ENCODE peak calls at places on chromosomes 1 and 21, in nine cellular contexts. Z is M059J; R is T follicular helper cell; M is T-helper 1 cell; D is hypothalamus; K is WTC11; I is IMR-90; Q is stimulated activated CD4-positive, alpha-beta T cell treated with anti-CD3 and anti-CD28 coated beads, Interleukin-1b, Interleukin-23, amount 100 ng/mL, for 4 hours; L is activated CD8-positive, alpha-beta memory T cell treated with anti-CD3 and anti-CD28 coated beads for 48 hours. H is an unnamed sample.
A peak's percentile ranks its signal among the peaks of the same experiment; 100 is the strongest.

GRCh38 chr1:84583648-84584047 is 9.4 kb upstream of the CTBS start:
- DNase-seq in K (no peak), Z (no peak), D (no peak), R (no peak), I (no peak), M (no peak), L (no peak), Q (no peak), H (no peak)

GRCh38 chr1:169049258-169049936 is 57.1 kb upstream of the ATP1B1 start:
- DNase-seq in D (no peak), M (no peak), Z (no peak), R (no peak), Q (no peak), I (no peak), L (peak; percentile 9), K (no peak), H (no peak)

GRCh38 chr1:16922466-16922865 is 735 bp downstream of the CROCC start:
- DNase-seq in Q (no peak), K (no peak), Z (no peak), I (no peak), M (no peak), D (no peak), R (no peak), L (no peak), H (no peak)

GRCh38 chr1:217718873-217719272 is 87.7 kb downstream of the SPATA17 start:
- DNase-seq in K (no peak), Z (peak; percentile 78), D (no peak), Q (no peak), M (no peak), L (no peak), I (no peak), R (no peak), H (no peak)

GRCh38 chr1:184049836-184050468 is 1.6 kb upstream of the TSEN15 start:
- DNase-seq in R (no peak), Z (no peak), M (no peak), D (no peak), I (no peak), L (no peak), Q (no peak), K (no peak), H (no peak)

GRCh38 chr21:33394260-33394659 is 9.0 kb upstream of the IFNGR2 start:
- DNase-seq in Z (no peak), D (no peak), L (no peak), K (no peak), Q (no peak), M (no peak), R (no peak), I (no peak), H (no peak)

GRCh38 chr1:108801101-108801500 is 54.6 kb downstream of the STXBP3 start:
- DNase-seq in L (no peak), D (no peak), M (no peak), R (no peak), I (peak; percentile 61), Q (no peak), K (no peak), Z (peak; percentile 39), H (no peak)

GRCh38 chr1:207444514-207445208 is 9.5 kb upstream of the CR2 start:
- DNase-seq in R (no peak), Q (no peak), M (no peak), L (no peak), D (no peak), Z (no peak), K (no peak), I (no peak), H (no peak)

GRCh38 chr21:41712201-41712600 is 54.7 kb downstream of the RIPK4 start:
- DNase-seq in I (no peak), D (no peak), K (peak; percentile 58), R (no peak), Z (no peak), L (no peak), Q (no peak), M (no peak), H (no peak)

GRCh38 chr1:3596663-3597598 is 14.4 kb downstream of the MEGF6 start:
- DNase-seq in D (no peak), Z (no peak), L (no peak), M (no peak), K (no peak), I (no peak), Q (no peak), R (no peak), H (no peak)

GRCh38 chr1:101739826-101740330 is 256.8 kb downstream of the OLFM3 start:
- DNase-seq in L (no peak), Z (no peak), I (no peak), R (no peak), Q (no peak), D (no peak), M (no peak), K (no peak), H (no peak)

GRCh38 chr21:35850029-35850428 is 210.3 kb downstream of the SETD4 start:
- DNase-seq in Z (peak; percentile 23), D (no peak), Q (no peak), K (no peak), M (no peak), L (no peak), I (peak; percentile 82), R (no peak), H (no peak)

GRCh38 chr1:54835131-54835898 is 34.2 kb upstream of the TTC22 start:
- DNase-seq in D (no peak), M (no peak), I (no peak), Q (no peak), R (no peak), L (no peak), Z (no peak), K (no peak), H (no peak)

GRCh38 chr1:67883069-67883468 is 49.8 kb upstream of the GNG12 start:
- DNase-seq in I (peak; percentile 84), R (no peak), Z (peak; percentile 89), M (no peak), K (no peak), L (no peak), D (no peak), Q (no peak), H (no peak)

GRCh38 chr1:150187560-150187931 is 37.8 kb downstream of the PLEKHO1 start:
- DNase-seq in M (no peak), D (no peak), Q (no peak), K (no peak), Z (no peak), I (no peak), L (no peak), R (no peak), H (no peak)

GRCh38 chr1:111592389-111593361 is 26.9 kb upstream of the RAP1A start:
- DNase-seq in Z (peak; percentile 96), Q (peak; percentile 96), R (peak; percentile 72), I (peak; percentile 87), M (peak; percentile 74), L (peak; percentile 83), D (no peak), K (peak; percentile 21), H (peak; percentile 9)

GRCh38 chr1:2975466-2976179 is 45.6 kb upstream of the ACTRT2 start:
- DNase-seq in Q (no peak), M (no peak), K (no peak), Z (no peak), I (no peak), D (no peak), R (no peak), L (no peak), H (no peak)

GRCh38 chr1:21783679-21784603 is 992 bp upstream of the USP48 start:
- DNase-seq in R (no peak), M (no peak), I (peak; percentile 83), Z (peak; percentile 98), K (peak; percentile 97), D (no peak), Q (no peak), L (no peak), H (no peak)

GRCh38 chr1:234975122-234975940 is 153.3 kb downstream of the TOMM20 start:
- DNase-seq in Z (peak; percentile 100), K (no peak), L (no peak), I (peak; percentile 95), M (no peak), Q (no peak), R (no peak), D (no peak), H (peak; percentile 54)

H was measured in COR-L47.